ENCODE peak calls at places on chromosomes 5 and 9, in seven cellular contexts. One of them, this sample, is unnamed.

GRCh38 chr9:81549500-81550206 is 139.7 kb downstream of the TLE1 start:
- DNase-seq in RWPE2: no peak
- DNase-seq in OCI-LY7: no peak
- DNase-seq in ascending aorta: no peak
- DNase-seq in thoracic aorta: no peak
- DNase-seq in neural crest cell: no peak
- DNase-seq in cardiac fibroblast: no peak
- DNase-seq in this sample: no peak

GRCh38 chr9:8817335-8817734 is 1017.8 kb upstream of the DMAC1 start:
- DNase-seq in thoracic aorta: no peak
- DNase-seq in RWPE2: no peak
- DNase-seq in ascending aorta: no peak
- DNase-seq in neural crest cell: no peak
- DNase-seq in OCI-LY7: no peak
- DNase-seq in cardiac fibroblast: no peak
- DNase-seq in this sample: no peak

GRCh38 chr5:94025788-94026473 is 284.5 kb upstream of the POU5F2 start:
- DNase-seq in RWPE2: no peak
- DNase-seq in neural crest cell: no peak
- DNase-seq in thoracic aorta: no peak
- DNase-seq in cardiac fibroblast: no peak
- DNase-seq in ascending aorta: no peak
- DNase-seq in OCI-LY7: no peak
- DNase-seq in this sample: no peak

GRCh38 chr5:55679556-55679955 is 32.6 kb downstream of the SLC38A9 start:
- DNase-seq in ascending aorta: no peak
- DNase-seq in RWPE2: no peak
- DNase-seq in OCI-LY7: no peak
- DNase-seq in cardiac fibroblast: no peak
- DNase-seq in thoracic aorta: no peak
- DNase-seq in neural crest cell: no peak
- DNase-seq in this sample: no peak

GRCh38 chr9:70618784-70619183 is 204.3 kb upstream of the KLF9 start:
- DNase-seq in cardiac fibroblast: no peak
- DNase-seq in OCI-LY7: no peak
- DNase-seq in RWPE2: no peak
- DNase-seq in neural crest cell: no peak
- DNase-seq in ascending aorta: no peak
- DNase-seq in thoracic aorta: no peak
- DNase-seq in this sample: no peak

GRCh38 chr5:150438873-150439546 is 10.5 kb downstream of the RPS14 start:
- DNase-seq in neural crest cell: peak
- DNase-seq in RWPE2: no peak
- DNase-seq in ascending aorta: no peak
- DNase-seq in thoracic aorta: no peak
- DNase-seq in cardiac fibroblast: peak
- DNase-seq in OCI-LY7: no peak
- DNase-seq in this sample: no peak

GRCh38 chr5:17148481-17148880 is 69.0 kb upstream of the BASP1 start:
- DNase-seq in cardiac fibroblast: no peak
- DNase-seq in OCI-LY7: no peak
- DNase-seq in RWPE2: no peak
- DNase-seq in thoracic aorta: no peak
- DNase-seq in ascending aorta: no peak
- DNase-seq in neural crest cell: no peak
- DNase-seq in this sample: no peak

GRCh38 chr5:137533963-137534362 is 34.8 kb upstream of the SPOCK1 start:
- DNase-seq in thoracic aorta: no peak
- DNase-seq in ascending aorta: no peak
- DNase-seq in OCI-LY7: no peak
- DNase-seq in cardiac fibroblast: no peak
- DNase-seq in RWPE2: no peak
- DNase-seq in neural crest cell: no peak
- DNase-seq in this sample: no peak

GRCh38 chr9:91101598-91102168 is 260.0 kb downstream of the AUH start:
- DNase-seq in ascending aorta: no peak
- DNase-seq in cardiac fibroblast: no peak
- DNase-seq in neural crest cell: no peak
- DNase-seq in RWPE2: no peak
- DNase-seq in thoracic aorta: no peak
- DNase-seq in OCI-LY7: peak
- DNase-seq in this sample: no peak

GRCh38 chr5:100889165-100889564 is 13.9 kb downstream of the ST8SIA4 start:
- DNase-seq in cardiac fibroblast: peak
- DNase-seq in ascending aorta: no peak
- DNase-seq in neural crest cell: no peak
- DNase-seq in OCI-LY7: peak
- DNase-seq in thoracic aorta: no peak
- DNase-seq in RWPE2: no peak
- DNase-seq in this sample: no peak

GRCh38 chr9:83937861-83938455 is 16.7 kb upstream of the KIF27 start:
- DNase-seq in thoracic aorta: no peak
- DNase-seq in RWPE2: no peak
- DNase-seq in OCI-LY7: peak
- DNase-seq in cardiac fibroblast: peak
- DNase-seq in ascending aorta: no peak
- DNase-seq in neural crest cell: peak
- DNase-seq in this sample: no peak

GRCh38 chr9:128632486-128632885 is 24.2 kb downstream of the DYNC2I2 start:
- DNase-seq in cardiac fibroblast: no peak
- DNase-seq in neural crest cell: no peak
- DNase-seq in thoracic aorta: no peak
- DNase-seq in ascending aorta: no peak
- DNase-seq in OCI-LY7: no peak
- DNase-seq in RWPE2: no peak
- DNase-seq in this sample: no peak

GRCh38 chr9:91855196-91855595 is 94.8 kb downstream of the ROR2 start:
- DNase-seq in OCI-LY7: no peak
- DNase-seq in thoracic aorta: no peak
- DNase-seq in ascending aorta: no peak
- DNase-seq in neural crest cell: no peak
- DNase-seq in cardiac fibroblast: no peak
- DNase-seq in RWPE2: no peak
- DNase-seq in this sample: no peak

DNA sequence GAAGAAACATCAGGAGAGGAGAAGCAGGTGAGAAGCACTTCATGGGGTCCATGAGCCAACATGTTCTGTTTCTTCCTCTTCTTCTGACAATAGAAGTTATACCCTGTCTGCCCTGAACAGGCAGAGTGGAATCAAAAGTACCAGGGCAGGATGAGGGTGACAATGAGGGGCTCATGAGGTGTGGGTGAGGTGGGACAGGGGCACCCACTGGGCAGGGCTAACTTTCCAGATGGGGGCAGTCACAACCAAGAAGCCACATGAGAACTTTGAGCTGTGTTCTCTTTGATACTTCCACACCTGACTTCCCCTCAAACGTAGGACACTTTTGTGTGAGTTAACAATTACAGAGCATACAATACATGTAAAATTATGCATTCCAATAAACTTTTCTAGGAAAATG is 92.7 kb downstream of the LHFPL2 start:
- DNase-seq in thoracic aorta: no peak
- DNase-seq in cardiac fibroblast: no peak
- DNase-seq in neural crest cell: no peak
- DNase-seq in ascending aorta: no peak
- DNase-seq in RWPE2: no peak
- DNase-seq in OCI-LY7: peak
- DNase-seq in this sample: no peak
- TF ChIP-seq CTCF in thoracic aorta: no peak
- TF ChIP-seq CTCF in cardiac fibroblast: no peak
- TF ChIP-seq CTCF in neural crest cell: no peak
- TF ChIP-seq CTCF in ascending aorta: no peak
- TF ChIP-seq CTCF in RWPE2: no peak
- TF ChIP-seq CTCF in OCI-LY7: peak
- TF ChIP-seq CTCF in this sample: no peak

DNA sequence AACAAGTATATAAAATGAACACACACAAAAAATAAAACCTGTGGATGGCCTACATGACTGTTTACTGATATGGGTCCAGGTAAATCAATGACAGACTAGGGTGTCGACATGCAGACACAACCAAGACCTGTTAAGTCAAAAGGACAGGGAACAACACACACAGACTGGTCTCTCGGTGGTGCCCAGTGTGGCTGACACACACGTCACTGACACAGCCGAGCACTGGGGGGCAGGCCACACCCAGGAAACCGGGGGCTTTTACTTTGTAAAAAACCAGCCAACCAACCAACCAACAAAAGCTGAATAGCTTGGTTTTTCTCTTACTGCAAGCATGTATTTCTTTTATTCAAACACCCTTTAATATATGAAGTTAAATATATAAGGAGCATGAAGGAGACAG is 5.0 kb downstream of the FAM163B start:
- DNase-seq in thoracic aorta: no peak
- DNase-seq in RWPE2: no peak
- DNase-seq in ascending aorta: no peak
- DNase-seq in cardiac fibroblast: peak
- DNase-seq in OCI-LY7: peak
- DNase-seq in neural crest cell: no peak
- DNase-seq in this sample: no peak
- TF ChIP-seq CTCF in thoracic aorta: no peak
- TF ChIP-seq CTCF in RWPE2: no peak
- TF ChIP-seq CTCF in ascending aorta: no peak
- TF ChIP-seq CTCF in cardiac fibroblast: no peak
- TF ChIP-seq CTCF in OCI-LY7: peak
- TF ChIP-seq CTCF in neural crest cell: no peak
- TF ChIP-seq CTCF in this sample: no peak

GRCh38 chr9:136537896-136538598 is 7.8 kb downstream of the NOTCH1 start:
- DNase-seq in cardiac fibroblast: peak
- DNase-seq in OCI-LY7: no peak
- DNase-seq in RWPE2: no peak
- DNase-seq in thoracic aorta: no peak
- DNase-seq in neural crest cell: no peak
- DNase-seq in ascending aorta: no peak
- DNase-seq in this sample: no peak
- TF ChIP-seq CTCF in cardiac fibroblast: no peak
- TF ChIP-seq CTCF in OCI-LY7: no peak
- TF ChIP-seq CTCF in RWPE2: no peak
- TF ChIP-seq CTCF in thoracic aorta: no peak
- TF ChIP-seq CTCF in neural crest cell: no peak
- TF ChIP-seq CTCF in ascending aorta: no peak
- TF ChIP-seq CTCF in this sample: no peak

DNA sequence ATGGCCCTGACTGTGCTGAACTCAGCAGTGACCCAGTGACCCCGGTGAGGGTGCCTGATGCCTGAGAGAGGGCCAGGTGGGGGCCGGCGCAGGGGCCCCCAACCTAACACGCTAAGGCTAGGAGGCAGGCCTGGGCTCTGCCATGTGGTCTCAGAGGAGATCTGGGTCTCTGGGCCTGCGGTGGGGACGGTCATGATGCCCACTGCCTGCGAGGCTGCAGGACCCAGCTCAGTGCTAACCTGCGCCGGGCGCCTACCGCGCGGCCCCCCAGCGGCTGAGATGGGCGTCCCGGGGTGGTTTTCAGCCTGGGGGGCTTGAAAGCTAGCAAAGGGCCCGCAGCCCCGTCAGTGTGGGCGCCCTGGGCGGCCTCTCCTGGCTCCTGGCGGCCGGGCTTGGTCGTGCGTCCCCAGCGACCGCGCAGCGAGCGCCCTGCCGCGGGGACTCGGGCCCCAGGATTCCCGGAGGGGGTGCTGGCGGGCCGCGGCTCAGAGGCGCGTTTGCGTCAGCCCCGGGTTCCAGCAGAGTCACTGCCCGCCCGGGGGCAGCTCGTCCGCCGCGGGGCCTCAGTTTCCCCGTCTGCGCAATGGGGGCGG is 2.5 kb downstream of the EGFL7 start:
- DNase-seq in RWPE2: no peak
- DNase-seq in thoracic aorta: no peak
- DNase-seq in OCI-LY7: no peak
- DNase-seq in ascending aorta: no peak
- DNase-seq in neural crest cell: peak
- DNase-seq in cardiac fibroblast: no peak
- DNase-seq in this sample: no peak
- TF ChIP-seq CTCF in RWPE2: peak
- TF ChIP-seq CTCF in thoracic aorta: peak
- TF ChIP-seq CTCF in OCI-LY7: no peak
- TF ChIP-seq CTCF in ascending aorta: peak
- TF ChIP-seq CTCF in neural crest cell: peak
- TF ChIP-seq CTCF in cardiac fibroblast: peak
- TF ChIP-seq CTCF in this sample: no peak

GRCh38 chr5:41968153-41968723 is 43.2 kb downstream of the FBXO4 start:
- DNase-seq in cardiac fibroblast: no peak
- DNase-seq in OCI-LY7: no peak
- DNase-seq in neural crest cell: no peak
- DNase-seq in ascending aorta: no peak
- DNase-seq in thoracic aorta: no peak
- DNase-seq in RWPE2: no peak
- DNase-seq in this sample: no peak
- TF ChIP-seq CTCF in cardiac fibroblast: peak
- TF ChIP-seq CTCF in OCI-LY7: peak
- TF ChIP-seq CTCF in neural crest cell: peak
- TF ChIP-seq CTCF in ascending aorta: no peak
- TF ChIP-seq CTCF in thoracic aorta: no peak
- TF ChIP-seq CTCF in RWPE2: no peak
- TF ChIP-seq CTCF in this sample: no peak

DNA sequence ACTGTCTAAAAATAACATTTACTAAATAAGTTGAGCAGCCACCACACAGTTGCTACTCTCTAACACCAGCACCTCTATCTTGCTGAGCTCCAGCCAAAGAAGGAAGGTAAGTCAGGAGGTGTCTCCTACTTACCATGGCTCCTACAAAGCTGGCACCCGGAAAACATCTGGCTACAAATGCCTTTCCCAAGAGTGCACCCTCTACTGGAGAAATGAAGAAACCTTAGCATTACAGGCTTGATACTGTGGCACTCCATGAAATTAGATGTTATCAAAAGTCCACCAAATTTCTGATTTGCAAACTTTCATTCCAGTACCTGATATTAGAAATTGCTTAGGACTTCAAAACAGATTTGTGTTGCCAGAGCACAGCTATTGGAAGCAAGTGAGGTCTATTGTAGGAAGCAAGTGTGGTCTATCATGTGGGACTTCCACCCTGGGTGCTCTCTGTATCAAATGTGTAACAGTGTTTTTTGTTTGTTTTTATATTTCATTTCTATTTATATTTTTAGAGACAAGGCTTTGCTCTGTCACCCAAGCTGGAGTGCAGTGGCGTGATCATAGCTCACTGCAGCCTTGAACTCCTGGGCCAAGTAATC is 25.7 kb upstream of the RFK start:
- DNase-seq in OCI-LY7: peak
- DNase-seq in ascending aorta: no peak
- DNase-seq in neural crest cell: no peak
- DNase-seq in thoracic aorta: no peak
- DNase-seq in cardiac fibroblast: peak
- DNase-seq in RWPE2: no peak
- DNase-seq in this sample: no peak
- TF ChIP-seq CTCF in OCI-LY7: peak
- TF ChIP-seq CTCF in ascending aorta: no peak
- TF ChIP-seq CTCF in neural crest cell: peak
- TF ChIP-seq CTCF in thoracic aorta: peak
- TF ChIP-seq CTCF in cardiac fibroblast: peak
- TF ChIP-seq CTCF in RWPE2: peak
- TF ChIP-seq CTCF in this sample: no peak

DNA sequence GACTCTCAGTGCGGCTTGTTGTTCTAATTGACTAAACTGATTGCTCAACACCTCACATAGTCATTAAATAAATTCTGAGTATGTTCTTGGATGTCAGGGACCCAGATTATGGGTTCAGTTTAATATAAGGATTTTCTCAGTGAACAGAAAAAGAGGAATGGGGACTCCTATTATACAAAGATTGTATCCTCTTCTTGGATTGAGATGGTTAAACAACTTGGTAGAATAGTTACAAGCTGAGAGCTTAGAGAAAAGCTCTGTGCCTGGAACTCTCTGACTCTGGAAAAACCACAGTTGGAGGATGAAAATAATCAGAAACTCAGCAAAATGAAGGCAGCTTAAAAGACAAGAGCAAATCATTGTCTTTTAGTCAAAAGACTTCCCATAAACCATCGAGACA is 30.5 kb downstream of the ANKRA2 start:
- DNase-seq in neural crest cell: no peak
- DNase-seq in ascending aorta: no peak
- DNase-seq in RWPE2: no peak
- DNase-seq in thoracic aorta: no peak
- DNase-seq in OCI-LY7: no peak
- DNase-seq in cardiac fibroblast: no peak
- DNase-seq in this sample: no peak
- TF ChIP-seq CTCF in neural crest cell: no peak
- TF ChIP-seq CTCF in ascending aorta: no peak
- TF ChIP-seq CTCF in RWPE2: no peak
- TF ChIP-seq CTCF in thoracic aorta: no peak
- TF ChIP-seq CTCF in OCI-LY7: no peak
- TF ChIP-seq CTCF in cardiac fibroblast: no peak
- TF ChIP-seq CTCF in this sample: no peak

This sample was measured in activated B cell treated with CpG ODN at 0.5 μM for 24 hours.